ENCODE peak calls at places on chromosomes 16 and 17, in ten cellular contexts. V is endothelial cell of umbilical vein, G is IMR-90, I is mammary epithelial cell, Y is mesenchymal stem cell, J is GM23248, S is fibroblast of lung, A is neural progenitor cell, K is GM12878, L is SK-N-SH. E is an unnamed sample.

GRCh38 chr17:51640108-51640622 is 379.8 kb downstream of the UTP18 start:
- DNase-seq in A (peak; percentile 69), I (peak; percentile 17), L (peak; percentile 27), K (no peak), G (no peak), J (no peak), S (no peak), V (no peak), Y (no peak), E (peak; percentile 36)

GRCh38 chr17:6502871-6503509 is 53.4 kb downstream of the PITPNM3 start:
- DNase-seq in L (no peak), Y (no peak), K (no peak), I (no peak), V (no peak), S (no peak), G (no peak), J (no peak), A (no peak), E (no peak)

GRCh38 chr17:19542247-19542646 is 8.6 kb downstream of the SLC47A1 start:
- DNase-seq in K (no peak), A (no peak), L (no peak), V (no peak), Y (no peak), G (no peak), J (no peak), I (no peak), S (no peak), E (no peak)

GRCh38 chr16:11398136-11398535 is 52.9 kb downstream of the RMI2 start:
- DNase-seq in J (no peak), G (no peak), I (no peak), V (no peak), K (no peak), A (no peak), S (no peak), Y (no peak), L (peak; percentile 16), E (no peak)

GRCh38 chr17:46063239-46063638 is 64.2 kb downstream of the STH start:
- DNase-seq in I (peak; percentile 86), L (no peak), S (peak; percentile 45), J (peak; percentile 96), A (no peak), Y (peak; percentile 70), V (no peak), G (peak; percentile 82), K (no peak), E (no peak)

GRCh38 chr16:87466975-87467501 is 25.8 kb downstream of the ZCCHC14 start:
- DNase-seq in A (no peak), L (no peak), V (no peak), S (no peak), K (no peak), G (no peak), I (no peak), J (no peak), Y (no peak), E (no peak)

GRCh38 chr17:4527552-4527951 is 27.6 kb downstream of the MYBBP1A start:
- DNase-seq in S (no peak), J (no peak), I (no peak), V (no peak), A (peak; percentile 38), L (no peak), K (no peak), Y (no peak), G (no peak), E (no peak)

GRCh38 chr17:53032861-53033271 is 789.9 kb upstream of the KIF2B start:
- DNase-seq in G (peak; percentile 0), L (peak; percentile 21), S (peak; percentile 50), I (peak; percentile 50), K (no peak), V (peak; percentile 88), Y (peak; percentile 65), A (peak; percentile 87), J (peak; percentile 2), E (peak; percentile 6)

GRCh38 chr16:1426734-1427451 is 4.0 kb upstream of the PERCC1 start:
- DNase-seq in G (no peak), K (no peak), A (no peak), Y (no peak), V (no peak), I (no peak), S (no peak), L (peak; percentile 55), J (no peak), E (no peak)

GRCh38 chr16:79887541-79888540 is 287.3 kb upstream of the MAF start:
- DNase-seq in J (no peak), K (no peak), I (no peak), A (no peak), V (no peak), Y (no peak), S (no peak), L (no peak), G (no peak), E (no peak)

GRCh38 chr17:55318715-55319487 is 54.1 kb downstream of the HLF start:
- DNase-seq in S (no peak), G (no peak), A (no peak), K (no peak), V (no peak), I (no peak), L (no peak), Y (no peak), J (no peak), E (no peak)

GRCh38 chr16:52407778-52408177 is 139.2 kb downstream of the TOX3 start:
- DNase-seq in V (no peak), I (no peak), S (no peak), A (no peak), G (no peak), L (no peak), Y (no peak), K (no peak), J (no peak), E (no peak)

GRCh38 chr17:77456271-77456950 is 315.6 kb downstream of the SEC14L1 start:
- DNase-seq in I (no peak), V (no peak), A (no peak), S (no peak), J (no peak), L (no peak), Y (no peak), G (no peak), K (no peak), E (no peak)

GRCh38 chr17:56809820-56810179 is 23.9 kb downstream of the C17orf67 start:
- DNase-seq in I (no peak), S (no peak), G (no peak), K (no peak), J (no peak), L (no peak), V (no peak), A (no peak), Y (no peak), E (no peak)

GRCh38 chr17:79739148-79740062 is 8.7 kb downstream of the ENPP7 start:
- DNase-seq in A (no peak), V (no peak), L (no peak), Y (no peak), K (no peak), G (no peak), S (no peak), J (peak; percentile 5), I (peak; percentile 42), E (no peak)

GRCh38 chr17:34241062-34241461 is 14.0 kb upstream of the CCL2 start:
- DNase-seq in Y (no peak), L (peak; percentile 34), I (no peak), K (no peak), J (no peak), S (no peak), V (peak; percentile 79), G (peak; percentile 44), A (no peak), E (no peak)

GRCh38 chr16:49821614-49822282 is 34.2 kb downstream of the ZNF423 start:
- DNase-seq in G (no peak), V (no peak), K (no peak), J (no peak), Y (no peak), S (no peak), I (no peak), L (peak; percentile 64), A (peak; percentile 40), E (no peak)

GRCh38 chr17:49707246-49707607 is 537 bp downstream of the SLC35B1 start:
- DNase-seq in I (no peak), K (no peak), S (no peak), G (no peak), V (peak; percentile 12), A (peak; percentile 51), L (no peak), J (peak; percentile 54), Y (peak; percentile 28), E (peak; percentile 40)
- H2AFZ ChIP-seq in I (peak overlapping the region; percentile 79), K (peak overlapping the region; percentile 94), S (peak overlapping the region; percentile 93), G (peak overlapping the region; percentile 96), V (peak overlapping the region; percentile 85), A (peak overlapping the region; percentile 64), L (peak overlapping the region; percentile 75), J (peak overlapping the region; percentile 96), Y (no peak overlapping the region), E (peak overlapping the region; percentile 82)

GRCh38 chr16:82625066-82625968 is 1.5 kb upstream of the CDH13 start:
- DNase-seq in S (no peak), I (no peak), K (no peak), Y (no peak), G (no peak), V (no peak), A (no peak), L (no peak), J (no peak), E (no peak)
- H3K9ac ChIP-seq in S (no peak overlapping the region), I (no peak overlapping the region), K (no peak overlapping the region), Y (no peak overlapping the region), G (no peak overlapping the region), V (no peak overlapping the region), A (no peak overlapping the region), L (no peak overlapping the region), J (no peak overlapping the region), E (no peak overlapping the region)

DNA sequence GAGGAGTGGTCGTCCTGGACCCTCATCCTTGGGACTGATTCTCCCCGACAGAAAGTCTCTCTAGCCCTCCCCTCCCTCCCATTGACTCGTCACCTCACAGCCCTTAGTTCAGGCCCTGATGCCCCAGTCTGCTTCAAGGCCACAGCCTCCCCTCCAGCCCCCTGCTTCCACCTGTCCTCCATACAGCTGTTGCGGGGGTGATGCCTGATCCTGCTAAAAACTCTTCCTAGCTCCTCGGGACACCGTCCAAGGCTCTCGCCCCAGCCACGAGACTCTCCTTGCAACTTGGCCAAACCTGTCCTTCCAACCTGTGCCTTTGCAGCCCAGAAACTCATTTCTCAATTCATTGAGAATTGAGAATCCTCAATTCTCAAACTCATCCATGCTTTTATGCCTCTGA is 6.8 kb downstream of the STAC2 start:
- DNase-seq in J (no peak), Y (no peak), V (no peak), I (no peak), A (no peak), S (no peak), L (no peak), G (no peak), K (no peak), E (no peak)
- H2AFZ ChIP-seq in J (no peak overlapping the region), Y (no peak overlapping the region), V (no peak overlapping the region), I (no peak overlapping the region), A (no peak overlapping the region), S (no peak overlapping the region), L (no peak overlapping the region), G (no peak overlapping the region), K (no peak overlapping the region), E (no peak overlapping the region)

DNA sequence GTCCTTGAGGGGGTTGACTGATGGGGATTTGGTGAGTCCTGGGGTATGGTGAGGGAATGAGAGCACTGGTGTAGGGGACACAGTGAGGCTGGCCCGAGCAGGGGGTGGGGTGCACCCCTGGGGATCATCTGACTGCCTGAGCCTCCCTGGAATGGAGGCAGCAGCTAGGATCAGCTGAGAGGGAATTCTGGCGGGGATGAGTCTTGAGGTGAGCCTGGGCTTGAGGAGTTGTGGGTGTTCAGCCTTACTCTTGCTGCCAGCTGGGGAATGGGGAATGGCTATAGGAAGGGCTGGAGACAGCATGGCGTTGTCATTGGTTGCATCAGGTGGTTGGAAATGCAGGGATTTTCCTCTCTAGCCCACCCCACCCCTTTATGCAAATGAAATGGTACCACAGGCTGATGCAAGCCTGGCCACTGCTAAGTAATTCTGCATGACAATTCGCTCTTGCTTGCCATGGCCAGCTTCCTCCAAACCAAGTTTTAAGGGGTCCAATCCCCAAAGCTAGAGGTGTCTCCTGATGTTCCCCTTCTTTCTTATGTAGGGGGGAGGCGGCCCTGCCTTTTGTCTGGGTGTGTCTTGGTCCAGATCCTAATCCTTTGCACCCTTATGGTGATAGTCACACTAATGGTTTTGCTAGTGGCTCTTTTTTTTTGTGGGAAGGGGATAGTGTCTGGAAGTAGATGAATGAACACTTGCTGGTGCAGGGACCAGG is 7.5 kb downstream of the NFE2L1 start:
- DNase-seq in S (peak; percentile 95), A (peak; percentile 33), K (peak; percentile 38), J (peak; percentile 86), I (peak; percentile 52), Y (peak; percentile 92), G (peak; percentile 92), V (no peak), L (no peak), E (peak; percentile 39)
- H3K9ac ChIP-seq in S (no peak overlapping the region), A (no peak overlapping the region), K (peak overlapping the region; percentile 66), J (peak overlapping the region; percentile 93), I (no peak overlapping the region), Y (peak overlapping the region; percentile 91), G (peak overlapping the region; percentile 65), V (no peak overlapping the region), L (peak overlapping the region; percentile 12), E (no peak overlapping the region)